ENCODE peak calls at places on chromosomes 16 and 17, in six cellular contexts. T, A, D, P, X and G are unnamed samples.

GRCh38 chr16:70740919-70741778 is 55.3 kb upstream of the MTSS2 start:
- DNase-seq in X (no peak), P (peak; percentile 92), A (peak; percentile 87), T (no peak), D (no peak), G (no peak)

GRCh38 chr16:85681255-85681654 is 7.5 kb downstream of the GINS2 start:
- DNase-seq in X (no peak), T (no peak), D (no peak), P (peak; percentile 65), A (no peak), G (no peak)

GRCh38 chr16:10971560-10971961 is 27.2 kb downstream of the CLEC16A start:
- DNase-seq in X (peak; percentile 70), T (no peak), D (no peak), A (peak; percentile 92), P (peak; percentile 92), G (no peak)

GRCh38 chr16:80540516-80541305 is at the start of gene DYNLRB2:
- DNase-seq in D (peak; percentile 86), A (peak; percentile 84), T (peak; percentile 95), X (peak; percentile 92), P (peak; percentile 98), G (peak; percentile 98)

GRCh38 chr16:85172465-85173071 is 60.3 kb upstream of the CIBAR2 start:
- DNase-seq in A (peak; percentile 53), X (no peak), P (peak; percentile 97), D (no peak), T (no peak), G (peak; percentile 67)

GRCh38 chr17:78337244-78338109 is 22.4 kb downstream of the SOCS3 start:
- DNase-seq in P (peak; percentile 99), A (peak; percentile 93), T (no peak), D (no peak), X (no peak), G (no peak)

GRCh38 chr17:29444589-29444988 is 54.4 kb downstream of the TAOK1 start:
- DNase-seq in A (peak; percentile 75), D (no peak), T (no peak), X (no peak), P (peak; percentile 85), G (no peak)

GRCh38 chr16:11296706-11297491 is 15.8 kb upstream of the PRM1 start:
- DNase-seq in A (no peak), P (peak; percentile 1), X (no peak), D (no peak), T (peak; percentile 58), G (no peak)

GRCh38 chr16:52203096-52203495 is 343.8 kb downstream of the TOX3 start:
- DNase-seq in X (no peak), P (no peak), D (no peak), A (no peak), T (no peak), G (no peak)

GRCh38 chr16:59535298-59535697 is 801.2 kb upstream of the GOT2 start:
- DNase-seq in D (no peak), A (no peak), X (no peak), P (no peak), T (no peak), G (no peak)

GRCh38 chr16:2082983-2083364 is 35.2 kb downstream of the TSC2 start:
- DNase-seq in A (no peak), T (no peak), P (no peak), X (no peak), D (no peak), G (no peak)

DNA sequence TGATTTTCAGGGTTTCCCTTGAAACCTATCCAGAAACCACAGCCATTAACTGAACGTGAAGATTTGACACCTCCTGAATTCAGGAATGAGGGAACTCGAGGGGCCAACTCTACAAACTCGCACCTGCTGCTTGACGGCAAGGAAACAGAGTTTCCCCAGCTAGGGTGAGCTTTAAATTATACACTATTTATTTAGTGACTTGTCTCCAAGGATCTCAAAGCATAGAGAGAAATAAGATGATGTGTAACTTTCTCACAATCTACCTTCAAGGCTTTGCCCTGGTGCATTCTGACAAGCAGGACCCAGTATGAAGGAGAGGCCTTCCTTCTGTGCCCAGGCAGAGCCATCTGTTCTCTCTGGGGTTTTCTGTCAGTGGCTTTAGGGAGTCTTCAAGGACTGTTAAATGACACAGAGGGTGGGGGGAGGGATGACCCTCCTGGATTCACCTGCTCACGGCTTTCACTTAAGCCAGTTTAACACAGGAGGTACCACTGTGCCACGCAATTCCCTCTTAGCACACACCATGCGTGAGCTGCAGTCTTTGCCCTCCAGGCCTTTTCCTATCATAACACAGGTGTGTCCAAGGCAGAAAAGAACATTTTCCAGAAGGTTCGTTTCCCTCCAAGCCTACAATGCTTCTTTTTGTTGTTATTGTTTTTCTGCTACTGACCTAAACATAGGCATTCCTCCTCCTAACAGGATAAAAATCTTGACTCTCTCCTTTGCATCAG is 1.3 kb downstream of the ZFHX3 start:
- DNase-seq in P (peak; percentile 73), X (no peak), D (no peak), A (no peak), T (no peak), G (no peak)
- H3K4me1 ChIP-seq in P (peaks cover 67% of the 10 kb centered on the region), X (peaks cover 7% of the 10 kb centered on the region), D (no peaks in the 10 kb centered on the region), A (peaks cover 51% of the 10 kb centered on the region), T (peaks cover 94% of the 10 kb centered on the region), G (peaks cover 15% of the 10 kb centered on the region)

GRCh38 chr17:76239538-76240274 is 587 bp downstream of the RNF157 start:
- DNase-seq in X (no peak), A (no peak), D (no peak), T (no peak), P (peak; percentile 77), G (peak; percentile 64)
- H3K27ac ChIP-seq in X (no peak overlapping the region), A (no peak overlapping the region), D (peak overlapping the region; percentile 56), T (peak overlapping the region; percentile 79), P (no peak overlapping the region), G (peak overlapping the region; percentile 15)

DNA sequence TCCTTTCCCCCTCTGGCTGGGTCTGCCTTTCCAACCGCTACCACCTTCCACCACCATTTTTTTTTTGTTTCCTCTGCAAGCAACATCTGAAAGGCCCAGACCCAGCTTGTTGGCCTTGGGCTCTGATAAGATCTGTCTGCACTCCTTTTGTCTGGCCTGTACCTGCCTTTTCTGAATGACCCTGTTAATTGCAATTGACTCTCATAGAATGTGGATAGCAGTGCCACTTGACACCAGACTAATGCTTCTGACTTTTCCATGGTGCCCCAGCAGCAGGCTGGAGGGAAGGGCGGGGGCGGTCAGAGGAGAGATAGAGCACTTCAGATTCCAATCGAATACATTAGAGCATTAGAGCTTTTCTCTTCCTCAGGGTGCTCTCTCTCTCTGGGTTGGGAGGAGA is 538.9 kb downstream of the WWOX start:
- DNase-seq in D (no peak), A (no peak), P (no peak), X (no peak), T (no peak), G (no peak)
- H3K9me3 ChIP-seq in D (no peaks in the 10 kb centered on the region), A (peaks cover 32% of the 10 kb centered on the region), P (no peaks in the 10 kb centered on the region), X (no peaks in the 10 kb centered on the region), T (no peaks in the 10 kb centered on the region), G (no peaks in the 10 kb centered on the region)

DNA sequence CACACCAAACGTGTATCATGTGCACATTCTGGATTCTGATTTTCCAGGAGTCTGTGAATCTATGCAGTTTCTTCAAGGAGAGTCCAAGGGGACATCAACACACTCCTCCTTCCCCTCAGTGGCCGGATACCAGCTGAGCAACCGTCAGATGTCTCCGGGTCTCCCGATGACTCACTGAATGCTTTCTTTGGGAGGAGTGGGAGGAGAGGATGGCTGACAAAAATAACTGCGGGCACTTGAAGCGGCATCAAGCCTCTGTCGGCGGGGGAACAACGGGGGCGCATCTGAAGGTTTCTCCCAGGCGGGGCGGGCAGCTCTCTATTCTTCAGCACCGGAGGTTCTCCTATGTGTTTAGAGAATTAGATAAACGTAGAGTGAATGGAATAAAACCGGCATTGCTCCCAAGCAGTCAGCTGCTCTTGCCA is 24.6 kb upstream of the LRRC75A start:
- DNase-seq in A (peak; percentile 80), D (no peak), P (peak; percentile 91), X (peak; percentile 39), T (no peak), G (peak; percentile 70)
- H3K4me1 ChIP-seq in A (peaks cover 4% of the 10 kb centered on the region), D (no peaks in the 10 kb centered on the region), P (peaks cover 16% of the 10 kb centered on the region), X (peaks cover 2% of the 10 kb centered on the region), T (peaks cover 11% of the 10 kb centered on the region), G (no peaks in the 10 kb centered on the region)

GRCh38 chr16:72126429-72126765 is 32.8 kb downstream of the DHX38 start:
- DNase-seq in P (no peak), D (no peak), A (no peak), X (no peak), T (no peak), G (no peak)
- H3K27ac ChIP-seq in P (no peak overlapping the region), D (no peak overlapping the region), A (no peak overlapping the region), X (no peak overlapping the region), T (no peak overlapping the region), G (no peak overlapping the region)

DNA sequence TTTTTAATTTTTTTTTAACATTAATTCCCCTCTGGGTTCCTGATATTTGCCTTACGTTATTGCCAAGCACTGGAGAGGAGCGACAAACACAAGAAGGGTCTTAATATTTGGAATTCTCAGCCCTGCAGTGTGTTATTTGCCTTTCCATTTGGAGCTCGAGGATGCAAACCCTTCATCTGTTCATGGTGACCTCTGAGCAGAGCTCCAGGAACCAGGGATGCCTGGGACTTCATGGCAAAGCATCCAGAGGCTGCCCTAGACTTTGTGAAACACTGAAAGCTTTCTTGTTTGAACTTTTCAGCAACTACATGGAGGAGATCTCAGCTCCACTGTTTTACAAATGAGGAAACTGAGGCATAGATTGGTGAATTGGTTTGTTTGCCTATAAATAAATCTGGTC is 254.2 kb downstream of the CBLN1 start:
- DNase-seq in T (no peak), X (no peak), P (no peak), D (no peak), A (no peak), G (no peak)
- H3K9me3 ChIP-seq in T (no peaks in the 10 kb centered on the region), X (no peaks in the 10 kb centered on the region), P (no peaks in the 10 kb centered on the region), D (no peaks in the 10 kb centered on the region), A (no peaks in the 10 kb centered on the region), G (no peaks in the 10 kb centered on the region)

GRCh38 chr17:81423698-81424071 is 28.4 kb downstream of the BAHCC1 start:
- DNase-seq in D (no peak), T (no peak), A (no peak), X (no peak), P (no peak), G (no peak)
- H3K4me1 ChIP-seq in D (peaks cover 21% of the 10 kb centered on the region), T (peaks cover 78% of the 10 kb centered on the region), A (peaks cover 43% of the 10 kb centered on the region), X (peaks cover 46% of the 10 kb centered on the region), P (peaks cover 53% of the 10 kb centered on the region), G (peaks cover 11% of the 10 kb centered on the region)

DNA sequence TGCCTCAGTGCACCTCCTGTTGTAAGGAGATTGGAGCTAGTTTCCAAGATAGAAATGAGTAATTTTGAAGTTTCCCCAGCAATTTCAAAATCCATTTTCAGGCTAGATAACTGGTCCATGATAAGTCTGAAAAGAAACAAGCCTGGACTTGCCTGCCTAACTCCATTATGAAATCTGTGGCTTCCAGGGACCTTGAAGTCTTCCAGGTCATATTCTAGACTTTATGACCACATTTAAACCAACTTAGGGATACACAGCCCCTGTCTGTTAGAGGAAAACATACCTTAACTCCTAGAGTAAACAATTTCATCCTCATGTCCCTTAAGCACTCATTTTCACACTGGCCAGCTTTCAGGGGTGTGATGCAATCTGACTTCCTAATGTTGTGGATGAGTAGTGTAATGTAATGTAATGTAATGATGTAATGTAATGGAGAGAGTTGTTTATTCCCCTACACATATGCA is 96.7 kb upstream of the FAM20A start:
- DNase-seq in D (no peak), T (peak; percentile 31), X (peak; percentile 62), P (no peak), A (peak; percentile 68), G (no peak)
- H3K27ac ChIP-seq in D (no peak overlapping the region), T (no peak overlapping the region), X (no peak overlapping the region), P (peak overlapping the region; percentile 91), A (peak overlapping the region; percentile 90), G (no peak overlapping the region)